ENCODE peak calls at places on chromosomes 12 and 14, in five cellular contexts. M is heart left ventricle, U is IMR-90, V is mesendoderm, N is GM23248. E is an unnamed sample. For H3K4me1, the result is how much of the 10 kb centered on the place peaks cover.

GRCh38 chr14:80211143-80212024 is at the start of gene DIO2:
- DNase-seq in U (peak), V (peak), M (peak), N (peak), E (peak)

GRCh38 chr12:29374012-29374411 is 7.0 kb downstream of the ERGIC2 start:
- DNase-seq in M (no peak), N (no peak), U (no peak), V (peak), E (no peak)

GRCh38 chr12:4719821-4720636 is at the start of gene GALNT8:
- DNase-seq in N (no peak), V (peak), M (no peak), U (no peak), E (no peak)

GRCh38 chr12:41940571-41940970 is 204.1 kb downstream of the GXYLT1 start:
- DNase-seq in N (no peak), V (no peak), M (no peak), U (no peak), E (no peak)

GRCh38 chr12:106296179-106296877 is 6.2 kb upstream of the TCP11L2 start:
- DNase-seq in V (no peak), U (peak), N (peak), M (no peak), E (no peak)

GRCh38 chr12:104665296-104665695 is 208.5 kb downstream of the CHST11 start:
- DNase-seq in V (no peak), M (no peak), N (no peak), U (no peak), E (no peak)

GRCh38 chr14:59046746-59047145 is 141.7 kb upstream of the DAAM1 start:
- DNase-seq in U (no peak), V (no peak), N (no peak), M (no peak), E (no peak)

GRCh38 chr12:87848248-87848868 is 180.8 kb downstream of the C12orf50 start:
- DNase-seq in N (peak), M (no peak), U (peak), V (peak), E (no peak)

DNA sequence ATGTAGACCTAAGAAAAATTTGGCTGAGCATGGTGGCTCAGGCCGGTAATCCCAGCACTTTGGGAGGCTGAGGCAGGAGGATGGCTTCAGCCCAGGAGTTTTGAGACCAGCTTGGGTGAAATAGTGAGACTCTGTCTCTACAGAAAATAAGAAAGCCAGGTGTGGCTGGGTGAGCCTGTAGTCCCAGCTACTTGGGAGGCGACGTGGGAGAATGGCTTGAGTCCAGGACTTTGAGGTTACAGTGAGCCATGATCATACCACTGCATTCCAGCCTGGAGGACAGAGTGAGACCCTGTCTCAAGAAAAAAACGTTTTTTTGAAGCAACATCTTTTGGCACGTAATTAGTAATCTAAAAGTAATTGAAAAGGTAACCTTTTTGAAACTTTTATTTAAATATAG is 70.9 kb downstream of the FERMT2 start:
- DNase-seq in N (peak), M (no peak), V (no peak), U (peak), E (no peak)
- H3K4me1 ChIP-seq in N (half or more), M (under half), V (under half), U (under half), E (under half)

GRCh38 chr14:69674546-69675245 is 63.3 kb downstream of the SUSD6 start:
- DNase-seq in M (no peak), V (no peak), N (no peak), U (no peak), E (no peak)

GRCh38 chr14:69673578-69674305 is 62.3 kb downstream of the SUSD6 start:
- DNase-seq in N (no peak), M (no peak), V (peak), U (no peak), E (no peak)

GRCh38 chr14:69675877-69676416 is 64.6 kb downstream of the SUSD6 start:
- DNase-seq in U (no peak), M (no peak), N (no peak), V (no peak), E (no peak)

GRCh38 chr14:69673099-69673498 is 61.7 kb downstream of the SUSD6 start:
- DNase-seq in V (no peak), U (no peak), N (no peak), M (no peak), E (no peak)

GRCh38 chr14:69675246-69675583 is 63.8 kb downstream of the SUSD6 start:
- DNase-seq in V (no peak), N (peak), U (no peak), M (peak), E (no peak)
- H3K4me1 ChIP-seq in V (under half), N (under half), U (under half), M (under half), E (under half)

DNA sequence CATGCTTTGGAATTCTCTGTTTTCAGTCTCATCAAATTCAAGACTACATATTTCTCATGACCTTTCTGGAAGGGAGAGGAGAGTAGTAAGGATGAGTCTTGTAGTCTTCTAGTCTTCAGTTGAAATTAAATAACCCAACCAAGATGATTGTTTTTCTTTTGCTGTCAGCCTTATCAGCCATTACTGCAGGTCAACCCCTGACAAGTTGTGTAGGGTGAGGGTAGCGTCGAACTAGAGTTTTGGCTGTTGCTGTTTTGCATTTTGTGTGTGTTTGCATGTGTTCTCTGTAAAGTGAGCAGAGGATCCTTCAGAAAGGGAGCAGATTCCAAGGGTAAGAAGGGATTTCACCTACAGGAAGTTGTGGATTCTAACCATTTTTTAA is 28.4 kb downstream of the DIP2B start:
- DNase-seq in N (no peak), V (peak), M (no peak), U (no peak), E (no peak)
- H3K4me1 ChIP-seq in N (under half), V (under half), M (under half), U (under half), E (under half)

GRCh38 chr14:94600148-94600545 is 12.0 kb upstream of the SERPINA3 start:
- DNase-seq in V (no peak), M (no peak), U (no peak), N (no peak), E (peak)

GRCh38 chr14:94599656-94600004 is 12.6 kb upstream of the SERPINA3 start:
- DNase-seq in N (no peak), U (no peak), V (no peak), M (no peak), E (no peak)

GRCh38 chr14:94602722-94603121 is 9.5 kb upstream of the SERPINA3 start:
- DNase-seq in V (no peak), U (no peak), M (no peak), N (no peak), E (no peak)

GRCh38 chr14:94598816-94599655 is 13.2 kb upstream of the SERPINA3 start:
- DNase-seq in N (peak), M (peak), U (peak), V (peak), E (peak)

DNA sequence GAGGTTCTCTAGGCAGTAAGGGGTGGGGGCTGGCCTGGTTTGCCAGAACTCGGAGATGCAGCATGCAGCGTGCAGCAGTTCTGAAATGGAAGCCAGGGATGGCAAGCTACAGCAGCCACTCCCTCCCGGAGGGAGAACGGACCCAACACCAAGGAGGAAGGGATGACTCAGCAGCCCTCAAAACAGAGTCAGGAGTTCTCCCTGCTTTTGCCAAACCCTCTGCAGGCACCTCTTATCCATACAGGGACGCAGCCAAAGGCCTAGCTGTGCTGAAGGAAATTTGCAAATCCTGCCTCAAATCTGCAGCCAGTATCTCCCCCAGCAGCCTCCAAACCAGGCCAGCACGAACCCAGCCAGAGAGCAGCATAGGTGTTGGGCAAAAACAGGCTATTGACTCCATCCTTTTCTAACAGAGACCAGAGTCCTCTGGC is 10.2 kb upstream of the SERPINA3 start:
- DNase-seq in U (peak), V (peak), M (peak), N (peak), E (peak)
- H3K4me1 ChIP-seq in U (under half), V (under half), M (under half), N (under half), E (under half)

GRCh38 chr12:92138626-92139025 is 7.0 kb downstream of the BTG1 start:
- DNase-seq in U (no peak), V (no peak), M (no peak), N (no peak), E (no peak)
- H3K4me1 ChIP-seq in U (under half), V (under half), M (under half), N (half or more), E (under half)

GRCh38 chr14:68510951-68511726 is 281.7 kb downstream of the ZFP36L1 start:
- DNase-seq in U (no peak), M (no peak), V (no peak), N (peak), E (no peak)
- H3K4me1 ChIP-seq in U (under half), M (under half), V (under half), N (under half), E (under half)

GRCh38 chr12:65306229-65306602 is 27.7 kb downstream of the MSRB3 start:
- DNase-seq in U (peak), N (peak), M (no peak), V (no peak), E (no peak)

GRCh38 chr12:65306603-65307501 is 28.4 kb downstream of the MSRB3 start:
- DNase-seq in N (peak), V (peak), M (peak), U (peak), E (peak)

GRCh38 chr12:65311260-65311659 is 32.8 kb downstream of the MSRB3 start:
- DNase-seq in M (no peak), N (no peak), V (no peak), U (no peak), E (no peak)

GRCh38 chr12:65308001-65308400 is 29.5 kb downstream of the MSRB3 start:
- DNase-seq in N (peak), V (no peak), U (peak), M (no peak), E (no peak)

DNA sequence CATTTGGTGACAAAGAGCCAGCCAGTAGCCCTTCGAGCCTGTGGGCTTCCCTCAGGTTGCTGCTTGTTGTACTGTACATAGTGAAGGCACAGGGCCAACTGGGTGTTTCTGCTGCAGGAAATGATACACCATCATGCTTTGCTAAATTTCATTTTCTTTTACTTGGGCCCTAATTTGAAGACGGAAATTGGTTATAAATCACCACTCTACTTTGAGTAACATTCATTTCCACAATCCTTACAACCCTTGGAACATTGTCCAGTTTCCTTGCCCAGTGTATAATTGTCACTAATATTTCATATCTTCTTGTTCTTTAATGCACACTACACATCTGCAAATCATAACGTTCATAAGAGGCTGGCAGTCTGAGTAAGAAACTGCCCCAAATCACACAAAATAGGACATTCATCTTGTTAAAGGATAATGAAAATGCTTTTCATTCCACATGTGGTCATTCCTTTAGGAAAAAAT is 30.2 kb downstream of the MSRB3 start:
- DNase-seq in N (peak), M (no peak), V (no peak), U (peak), E (no peak)
- H3K4me1 ChIP-seq in N (half or more), M (under half), V (under half), U (under half), E (under half)

DNA sequence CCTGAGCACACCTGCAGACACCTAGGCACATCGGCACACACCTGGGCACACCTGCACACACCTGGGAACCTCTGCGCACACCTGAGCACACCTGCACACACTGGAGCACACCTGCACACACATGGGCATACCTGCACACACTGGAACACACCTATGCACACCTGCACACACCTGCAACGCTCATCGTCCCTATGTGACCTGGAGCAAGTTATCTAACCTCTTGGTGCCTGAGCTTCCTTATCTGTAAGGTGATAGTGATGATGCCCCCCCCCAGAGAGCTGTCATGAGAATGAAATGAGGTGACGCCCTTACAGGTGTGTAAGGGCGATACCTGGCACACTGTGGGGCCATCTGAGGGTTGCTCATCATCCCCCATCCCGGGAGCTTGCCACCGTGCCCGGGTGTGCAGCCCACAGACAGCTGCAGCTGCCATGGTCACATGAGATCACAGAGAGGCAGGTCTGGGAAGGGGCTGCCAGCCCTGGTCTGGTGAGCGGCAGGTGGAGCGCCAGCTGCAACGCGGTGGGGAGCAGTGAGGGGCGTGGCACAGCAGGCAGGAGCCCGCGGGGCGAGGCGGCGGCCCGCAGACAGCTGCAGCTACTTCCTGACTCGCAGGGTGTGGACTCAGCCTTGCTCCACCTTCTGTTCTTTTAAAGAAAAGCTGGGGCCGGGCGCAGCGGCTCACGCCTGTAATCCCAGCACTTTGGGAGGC is 59.9 kb upstream of the FBRSL1 start:
- DNase-seq in U (no peak), M (no peak), V (peak), N (peak), E (peak)
- H3K4me1 ChIP-seq in U (under half), M (under half), V (under half), N (under half), E (under half)

GRCh38 chr12:48279601-48280000 is 71.1 kb downstream of the ZNF641 start:
- DNase-seq in V (peak), M (no peak), U (no peak), N (no peak), E (no peak)

GRCh38 chr12:48285751-48286650 is 64.7 kb downstream of the ZNF641 start:
- DNase-seq in N (no peak), M (no peak), U (no peak), V (peak), E (no peak)

GRCh38 chr12:48280572-48280971 is 70.1 kb downstream of the ZNF641 start:
- DNase-seq in U (no peak), V (no peak), M (no peak), N (no peak), E (no peak)

GRCh38 chr12:48279096-48279495 is 71.6 kb downstream of the ZNF641 start:
- DNase-seq in N (no peak), U (no peak), M (no peak), V (no peak), E (no peak)

GRCh38 chr12:48281811-48282210 is 68.9 kb downstream of the ZNF641 start:
- DNase-seq in V (no peak), N (no peak), U (no peak), M (no peak), E (no peak)
- H3K4me1 ChIP-seq in V (under half), N (under half), U (under half), M (under half), E (under half)